ENCODE peak calls at places on chromosomes 5 and 9, in seven cellular contexts. K is adipocyte; Y is K562; R is vagina; P is CD8-positive, alpha-beta T cell; J is lower lobe of right lung; X is PC-9. C is an unnamed sample.

GRCh38 chr5:1789838-1790462 is 9.7 kb downstream of the MRPL36 start:
- DNase-seq in P (no peak), K (peak; percentile 53), X (peak; percentile 64), R (no peak), J (no peak), Y (no peak), C (no peak)

GRCh38 chr5:142255831-142256230 is 69.0 kb downstream of the SPRY4 start:
- DNase-seq in P (no peak), X (no peak), K (no peak), R (no peak), J (no peak), Y (no peak), C (no peak)

GRCh38 chr5:43236633-43237355 is 44.8 kb downstream of the NIM1K start:
- DNase-seq in X (no peak), P (no peak), Y (no peak), R (no peak), J (no peak), K (no peak), C (no peak)

GRCh38 chr5:76332620-76333170 is 70.4 kb upstream of the IQGAP2 start:
- DNase-seq in X (no peak), Y (no peak), P (no peak), J (no peak), K (no peak), R (no peak), C (no peak)

GRCh38 chr5:128252794-128253193 is 169.2 kb downstream of the SLC12A2 start:
- DNase-seq in Y (no peak), X (no peak), J (no peak), K (peak; percentile 85), R (no peak), P (no peak), C (no peak)

GRCh38 chr9:33229359-33230120 is 10.4 kb upstream of the SPINK4 start:
- DNase-seq in P (no peak), Y (no peak), R (no peak), K (no peak), X (peak; percentile 90), J (peak; percentile 89), C (no peak)

GRCh38 chr5:132662925-132663770 is 5.2 kb downstream of the IL13 start:
- DNase-seq in J (no peak), X (no peak), P (peak; percentile 22), K (peak; percentile 32), R (no peak), Y (peak; percentile 71), C (peak; percentile 51)

GRCh38 chr5:91643796-91644195 is 260.7 kb upstream of the ARRDC3 start:
- DNase-seq in R (no peak), K (peak; percentile 68), Y (no peak), P (no peak), X (no peak), J (no peak), C (no peak)

GRCh38 chr9:137222190-137223077 is at the start of gene RNF208:
- DNase-seq in K (peak; percentile 48), R (no peak), Y (no peak), X (no peak), J (no peak), P (no peak), C (no peak)

GRCh38 chr9:14309403-14309802 is 4.5 kb downstream of the NFIB start:
- DNase-seq in X (no peak), P (no peak), K (no peak), R (no peak), Y (no peak), J (no peak), C (no peak)

GRCh38 chr9:124623966-124624734 is 117.0 kb upstream of the NR5A1 start:
- DNase-seq in J (no peak), K (no peak), R (no peak), P (no peak), X (no peak), Y (no peak), C (no peak)

GRCh38 chr5:36696059-36696673 is 89.8 kb downstream of the SLC1A3 start:
- DNase-seq in K (peak; percentile 76), P (peak; percentile 28), J (no peak), X (peak; percentile 65), R (no peak), Y (peak; percentile 56), C (peak; percentile 65)

GRCh38 chr5:52693279-52693678 is 94.4 kb upstream of the ITGA1 start:
- DNase-seq in J (no peak), K (peak; percentile 49), Y (peak; percentile 10), P (peak; percentile 46), R (no peak), X (no peak), C (no peak)

GRCh38 chr5:78544531-78545200 is 103.9 kb downstream of the LHFPL2 start:
- DNase-seq in Y (no peak), X (no peak), R (peak; percentile 87), K (no peak), J (no peak), P (no peak), C (no peak)

GRCh38 chr9:115531410-115532130 is 413.6 kb upstream of the TNC start:
- DNase-seq in J (no peak), X (no peak), K (peak; percentile 87), R (no peak), Y (no peak), P (no peak), C (no peak)

GRCh38 chr5:14443665-14444064 is 137.9 kb upstream of the OTULINL start:
- DNase-seq in J (no peak), Y (no peak), P (no peak), X (no peak), K (peak; percentile 44), R (no peak), C (no peak)

GRCh38 chr5:150043657-150044333 is 42.6 kb downstream of the CSF1R start:
- DNase-seq in Y (no peak), K (no peak), R (no peak), P (no peak), X (no peak), J (no peak), C (no peak)

GRCh38 chr9:91682806-91683205 is 259.2 kb upstream of the NFIL3 start:
- DNase-seq in X (no peak), R (no peak), P (no peak), K (peak; percentile 32), Y (no peak), J (no peak), C (no peak)

GRCh38 chr5:123708074-123708806 is 196.3 kb downstream of the CSNK1G3 start:
- DNase-seq in Y (no peak), R (no peak), P (no peak), J (no peak), X (peak; percentile 39), K (peak; percentile 43), C (no peak)

GRCh38 chr5:4015709-4016108 is 420.1 kb downstream of the IRX1 start:
- DNase-seq in Y (no peak), X (no peak), R (no peak), J (no peak), K (no peak), P (no peak), C (no peak)

GRCh38 chr5:93092349-93093105 is 488.5 kb downstream of the NR2F1-AS1 start:
- DNase-seq in P (no peak), R (no peak), K (peak; percentile 65), Y (no peak), J (no peak), X (no peak), C (no peak)

GRCh38 chr5:180377556-180378197 is 24.5 kb upstream of the GFPT2 start:
- DNase-seq in K (peak; percentile 3), J (no peak), R (no peak), X (no peak), Y (no peak), P (no peak), C (no peak)
- H3K9me3 ChIP-seq in K (no peaks in the 10 kb centered on the region), J (no peaks in the 10 kb centered on the region), R (no peaks in the 10 kb centered on the region), X (no peaks in the 10 kb centered on the region), Y (no peaks in the 10 kb centered on the region), P (no peaks in the 10 kb centered on the region), C (no peaks in the 10 kb centered on the region)

GRCh38 chr5:73229271-73229670 is 56.3 kb downstream of the TMEM174 start:
- DNase-seq in K (peak; percentile 81), Y (no peak), X (peak; percentile 77), R (no peak), J (no peak), P (no peak), C (no peak)
- H3K27me3 ChIP-seq in K (peaks cover 62% of the 10 kb centered on the region), Y (peaks cover 51% of the 10 kb centered on the region), X (no peaks in the 10 kb centered on the region), R (no peaks in the 10 kb centered on the region), J (peaks cover 78% of the 10 kb centered on the region), P (peaks cover 31% of the 10 kb centered on the region), C (no peaks in the 10 kb centered on the region)

DNA sequence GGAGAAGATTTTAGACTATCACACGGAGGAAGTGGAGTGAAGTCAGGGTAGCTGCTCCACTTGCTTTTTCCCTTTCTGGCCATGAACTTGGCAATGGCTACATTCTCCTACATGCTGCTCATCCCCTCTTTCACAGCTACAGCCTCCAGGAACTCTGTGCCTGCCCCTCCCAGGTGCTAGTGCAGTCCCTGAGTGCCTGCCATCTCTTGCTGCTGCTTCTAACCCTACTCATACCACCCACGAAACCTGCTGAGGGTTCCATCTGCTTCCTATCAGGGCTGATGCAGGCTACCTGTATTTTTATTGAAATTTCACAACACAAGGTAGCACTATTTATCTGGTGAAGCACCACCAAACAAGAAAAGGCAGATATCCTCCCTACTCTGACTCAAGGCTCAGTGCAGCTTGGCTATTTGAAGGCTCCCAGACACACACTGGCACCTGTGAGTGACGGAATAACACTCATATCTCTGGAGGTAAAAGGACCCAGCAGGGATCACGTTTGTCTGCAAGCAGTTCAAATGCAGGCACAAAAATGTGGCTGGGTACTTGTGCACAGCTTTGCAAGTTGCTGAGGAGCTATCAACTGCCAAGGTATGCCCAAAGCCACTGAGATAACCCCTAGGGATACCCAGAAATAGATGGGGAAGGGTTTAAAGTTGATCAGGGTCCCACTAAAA is 51.6 kb downstream of the MARCHF11 start:
- DNase-seq in X (no peak), R (no peak), J (no peak), P (no peak), K (no peak), Y (no peak), C (no peak)
- H3K9me3 ChIP-seq in X (no peaks in the 10 kb centered on the region), R (no peaks in the 10 kb centered on the region), J (no peaks in the 10 kb centered on the region), P (no peaks in the 10 kb centered on the region), K (no peaks in the 10 kb centered on the region), Y (no peaks in the 10 kb centered on the region), C (no peaks in the 10 kb centered on the region)

GRCh38 chr5:161548472-161549094 is 2.1 kb upstream of the GABRB2 start:
- DNase-seq in X (no peak), J (no peak), P (no peak), K (no peak), Y (no peak), R (no peak), C (no peak)

GRCh38 chr5:161545701-161546462 is 643 bp downstream of the GABRB2 start:
- DNase-seq in K (no peak), X (no peak), R (no peak), Y (no peak), J (no peak), P (no peak), C (no peak)

GRCh38 chr5:161546463-161547301 is at the start of gene GABRB2:
- DNase-seq in R (no peak), Y (peak; percentile 16), J (peak; percentile 58), X (no peak), K (peak; percentile 64), P (no peak), C (peak; percentile 38)

GRCh38 chr5:161547573-161548471 is 1.3 kb upstream of the GABRB2 start:
- DNase-seq in X (no peak), K (no peak), Y (no peak), R (no peak), J (no peak), P (no peak), C (no peak)

DNA sequence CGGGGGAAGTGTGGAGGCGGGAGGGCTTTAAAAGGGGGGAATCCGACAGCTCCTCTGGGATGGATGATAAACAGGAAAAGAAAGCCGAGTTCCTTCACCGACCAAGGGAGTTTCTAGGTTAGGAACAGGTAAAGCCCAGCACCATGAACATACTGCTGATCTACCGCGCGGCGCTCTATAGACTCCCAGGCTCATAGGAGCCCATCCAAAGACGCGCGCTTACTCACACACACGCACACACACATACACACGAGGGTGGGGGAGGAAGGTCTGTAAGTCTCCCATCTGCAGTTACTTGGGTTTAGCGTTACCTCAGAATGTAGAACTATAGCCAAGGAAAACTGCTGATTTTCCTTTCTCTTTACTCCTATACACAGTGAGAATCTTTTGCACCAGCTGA is 2.6 kb upstream of the GABRB2 start:
- DNase-seq in P (no peak), K (no peak), X (no peak), R (no peak), Y (no peak), J (no peak), C (no peak)
- H3K27me3 ChIP-seq in P (peaks cover 7% of the 10 kb centered on the region), K (peaks cover 43% of the 10 kb centered on the region), X (no peaks in the 10 kb centered on the region), R (no peaks in the 10 kb centered on the region), Y (no peaks in the 10 kb centered on the region), J (peaks cover 49% of the 10 kb centered on the region), C (peaks cover 12% of the 10 kb centered on the region)